ENCODE peak calls at places on chromosomes 11 and 22, in six cellular contexts. W, H, V, A, T and L are unnamed samples. For H3K4me1, the result is how much of the 10 kb centered on the place peaks cover.

GRCh38 chr22:37181681-37182080 is 6.4 kb downstream of the C1QTNF6 start:
- DNase-seq in W (no peak), H (no peak), V (no peak), A (no peak), T (no peak), L (no peak)

GRCh38 chr22:46574993-46575914 is 37.8 kb upstream of the CELSR1 start:
- DNase-seq in W (peak), H (peak), V (peak), A (peak), T (peak), L (peak)

GRCh38 chr22:37215890-37216289 is 3.6 kb upstream of the SSTR3 start:
- DNase-seq in W (no peak), H (no peak), V (no peak), A (no peak), T (no peak), L (no peak)

GRCh38 chr11:65316979-65317786 is 2.5 kb downstream of the CDC42EP2 start:
- DNase-seq in W (peak), H (no peak), V (no peak), A (peak), T (peak), L (peak)

GRCh38 chr11:118115048-118115447 is 28.3 kb upstream of the SMIM35 start:
- DNase-seq in W (no peak), H (no peak), V (no peak), A (no peak), T (no peak), L (no peak)

GRCh38 chr11:12324585-12324984 is 52.8 kb upstream of the PARVA start:
- DNase-seq in W (no peak), H (no peak), V (no peak), A (no peak), T (no peak), L (no peak)

GRCh38 chr11:33869511-33870422 is 22.1 kb downstream of the LMO2 start:
- DNase-seq in W (peak), H (no peak), V (peak), A (peak), T (peak), L (peak)

GRCh38 chr11:9771126-9771624 is 107.3 kb downstream of the SWAP70 start:
- DNase-seq in W (no peak), H (no peak), V (no peak), A (no peak), T (no peak), L (no peak)

GRCh38 chr11:61955031-61955415 is 4.9 kb downstream of the BEST1 start:
- DNase-seq in W (peak), H (peak), V (peak), A (peak), T (peak), L (peak)

GRCh38 chr11:108997826-108998225 is 333.0 kb downstream of the DDX10 start:
- DNase-seq in W (no peak), H (no peak), V (no peak), A (no peak), T (no peak), L (no peak)

GRCh38 chr11:44033411-44033850 is 14.3 kb upstream of the ACCSL start:
- DNase-seq in W (no peak), H (no peak), V (no peak), A (no peak), T (no peak), L (no peak)

GRCh38 chr22:25358421-25359170 is 139.2 kb downstream of the CRYBB2 start:
- DNase-seq in W (no peak), H (no peak), V (peak), A (no peak), T (no peak), L (no peak)

GRCh38 chr11:693887-694562 is 997 bp downstream of the DEAF1 start:
- DNase-seq in W (peak), H (no peak), V (peak), A (no peak), T (no peak), L (no peak)

GRCh38 chr11:110565344-110565684 is 135.6 kb downstream of the FDX1 start:
- DNase-seq in W (no peak), H (no peak), V (no peak), A (peak), T (no peak), L (no peak)

GRCh38 chr11:746289-747175 is 732 bp upstream of the TALDO1 start:
- DNase-seq in W (no peak), H (no peak), V (peak), A (peak), T (no peak), L (no peak)

GRCh38 chr11:75338516-75339218 is 12.8 kb downstream of the ARRB1 start:
- DNase-seq in W (no peak), H (no peak), V (no peak), A (no peak), T (no peak), L (peak)

GRCh38 chr11:5228124-5228523 is 1.3 kb upstream of the HBB start:
- DNase-seq in W (no peak), H (no peak), V (no peak), A (no peak), T (no peak), L (no peak)

GRCh38 chr22:45896153-45896951 is 80.6 kb downstream of the WNT7B start:
- DNase-seq in W (peak), H (no peak), V (no peak), A (no peak), T (peak), L (peak)

GRCh38 chr11:12938590-12939247 is 70.4 kb upstream of the RASSF10 start:
- DNase-seq in W (no peak), H (no peak), V (no peak), A (no peak), T (no peak), L (no peak)

GRCh38 chr11:86669424-86669823 is 3.0 kb downstream of the ME3 start:
- DNase-seq in W (no peak), H (no peak), V (no peak), A (no peak), T (no peak), L (no peak)

GRCh38 chr22:40463017-40463631 is 92.7 kb downstream of the SGSM3 start:
- DNase-seq in W (no peak), H (no peak), V (peak), A (no peak), T (no peak), L (no peak)

GRCh38 chr11:71442880-71443279 is 5.3 kb downstream of the DHCR7 start:
- DNase-seq in W (no peak), H (no peak), V (no peak), A (no peak), T (no peak), L (no peak)

GRCh38 chr11:35272391-35272821 is 133.4 kb downstream of the CD44 start:
- DNase-seq in W (no peak), H (no peak), V (no peak), A (no peak), T (no peak), L (no peak)

GRCh38 chr11:87372068-87372467 is 334.3 kb downstream of the TMEM135 start:
- DNase-seq in W (no peak), H (no peak), V (no peak), A (no peak), T (no peak), L (no peak)

GRCh38 chr22:30866811-30867271 is 101.7 kb downstream of the MORC2 start:
- DNase-seq in W (no peak), H (peak), V (no peak), A (peak), T (no peak), L (no peak)

GRCh38 chr11:93143800-93144199 is 54.0 kb downstream of the SLC36A4 start:
- DNase-seq in W (no peak), H (no peak), V (no peak), A (no peak), T (no peak), L (no peak)

GRCh38 chr11:45393826-45394225 is 107.7 kb upstream of the SYT13 start:
- DNase-seq in W (no peak), H (no peak), V (no peak), A (no peak), T (no peak), L (no peak)

GRCh38 chr11:121473064-121473777 is 20.5 kb upstream of the SORL1-AS1 start:
- DNase-seq in W (no peak), H (no peak), V (no peak), A (no peak), T (no peak), L (no peak)

DNA sequence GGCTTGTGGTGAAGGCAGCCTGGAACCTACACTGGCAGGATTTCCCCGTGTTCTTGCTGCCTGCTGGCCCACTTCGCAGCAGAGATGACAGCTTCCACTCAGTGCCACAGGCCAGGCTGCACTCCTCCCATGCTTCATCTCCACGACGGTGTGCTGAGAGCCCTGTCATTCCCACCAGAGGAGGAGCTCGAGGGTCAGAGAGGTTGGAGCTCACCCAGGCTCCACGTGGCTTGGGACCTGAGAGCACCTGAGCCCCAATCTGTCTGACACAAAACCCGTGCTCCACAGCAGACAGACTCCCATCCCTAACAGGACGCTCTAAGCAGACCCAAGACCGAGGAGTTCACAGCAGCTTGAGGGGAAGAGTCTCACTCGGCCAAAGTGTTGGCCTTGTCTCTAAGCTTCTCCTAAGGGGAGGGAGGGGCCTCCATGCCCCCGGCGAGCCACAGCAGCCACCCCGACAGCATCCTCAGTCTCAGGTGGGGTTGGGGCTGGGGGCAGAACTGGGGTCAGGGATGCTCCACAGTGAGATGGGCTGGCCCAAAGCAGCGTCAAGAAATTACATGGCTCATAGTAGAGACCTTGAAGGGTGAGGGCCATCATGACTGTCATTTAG is 10.7 kb downstream of the LRFN4 start:
- DNase-seq in W (no peak), H (no peak), V (no peak), A (no peak), T (no peak), L (no peak)
- TF ChIP-seq CTCF in W (no peak), H (no peak), V (no peak), A (no peak), T (no peak), L (no peak)

DNA sequence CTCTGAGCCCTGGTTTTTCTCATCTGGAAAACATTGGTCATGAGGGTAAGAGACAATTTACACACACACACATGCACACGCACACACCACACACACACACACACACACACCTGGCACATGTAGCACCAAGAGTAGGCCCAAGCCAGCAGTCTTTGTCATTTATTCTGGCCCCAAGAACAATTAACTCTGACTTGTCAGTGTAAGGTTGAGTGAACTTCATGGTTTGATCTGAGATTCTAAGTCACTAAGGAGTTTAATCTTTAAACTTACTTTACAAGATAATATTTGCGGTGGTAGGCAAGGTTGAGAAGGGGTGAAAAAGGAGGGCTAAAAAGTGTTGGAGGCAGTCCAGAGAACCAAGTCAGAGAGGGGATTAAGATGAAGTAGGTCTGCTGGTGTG is 44.0 kb downstream of the MMP20 start:
- DNase-seq in W (no peak), H (no peak), V (no peak), A (no peak), T (no peak), L (no peak)
- H3K4me1 ChIP-seq in W (under half), H (under half), V (under half), A (under half), T (under half), L (under half)

DNA sequence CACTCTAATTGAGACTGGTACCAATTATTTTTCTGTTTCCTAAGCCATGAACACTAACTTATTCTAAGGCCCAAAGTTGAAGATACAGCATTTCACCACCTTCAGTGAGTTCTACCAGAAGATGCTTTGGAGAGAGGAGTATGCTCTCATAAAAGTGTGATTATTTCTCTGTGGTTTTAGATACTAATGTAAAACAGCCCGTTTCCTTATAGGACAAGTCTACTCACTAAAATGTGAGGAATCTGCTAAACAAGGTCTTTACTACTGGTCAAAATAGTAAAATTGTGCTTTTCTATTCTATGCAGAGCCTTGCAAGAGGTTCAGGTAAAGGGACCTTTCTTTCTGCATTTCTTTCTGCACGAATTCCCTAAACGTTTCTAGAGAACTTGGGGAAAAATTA is 2.4 kb downstream of the LGR4 start:
- DNase-seq in W (no peak), H (no peak), V (no peak), A (no peak), T (no peak), L (no peak)
- H3K4me3 ChIP-seq in W (no peak), H (peak), V (no peak), A (peak), T (peak), L (no peak)

GRCh38 chr11:133809525-133810178 is 35.7 kb downstream of the SPATA19 start:
- DNase-seq in W (no peak), H (no peak), V (no peak), A (peak), T (no peak), L (peak)
- TF ChIP-seq CTCF in W (no peak), H (no peak), V (no peak), A (peak), T (no peak), L (no peak)

GRCh38 chr22:32830957-32831356 is 29.5 kb downstream of the TIMP3 start:
- DNase-seq in W (no peak), H (no peak), V (no peak), A (no peak), T (no peak), L (no peak)
- H3K4me1 ChIP-seq in W (half or more), H (under half), V (under half), A (under half), T (under half), L (half or more)

GRCh38 chr22:38720350-38720749 is 14.6 kb downstream of the GTPBP1 start:
- DNase-seq in W (no peak), H (no peak), V (no peak), A (no peak), T (no peak), L (no peak)
- H3K4me3 ChIP-seq in W (no peak), H (no peak), V (no peak), A (no peak), T (no peak), L (no peak)